ENCODE peak calls at places on chromosomes 13 and 19, in four cellular contexts. One of them, this sample, is unnamed.
A peak's percentile ranks its signal among the peaks of the same experiment; 100 is the strongest.

GRCh38 chr19:49977846-49978245 is 16.9 kb upstream of the SIGLEC11 start:
- DNase-seq in K562: no peak
- DNase-seq in keratinocyte: no peak
- DNase-seq in endothelial cell of umbilical vein: no peak
- DNase-seq in this sample: no peak

GRCh38 chr13:73522937-73523336 is 464.1 kb downstream of the KLF5 start:
- DNase-seq in K562: no peak
- DNase-seq in keratinocyte: no peak
- DNase-seq in endothelial cell of umbilical vein: no peak
- DNase-seq in this sample: no peak

GRCh38 chr19:39177736-39178135 is 19.0 kb upstream of the NCCRP1 start:
- DNase-seq in K562: no peak
- DNase-seq in keratinocyte: no peak
- DNase-seq in endothelial cell of umbilical vein: no peak
- DNase-seq in this sample: no peak

GRCh38 chr13:111503376-111503775 is 182.9 kb downstream of the TEX29 start:
- DNase-seq in K562: no peak
- DNase-seq in keratinocyte: no peak
- DNase-seq in endothelial cell of umbilical vein: no peak
- DNase-seq in this sample: no peak

GRCh38 chr13:60411983-60412382 is 15.0 kb downstream of the TDRD3 start:
- DNase-seq in K562: no peak
- DNase-seq in keratinocyte: no peak
- DNase-seq in endothelial cell of umbilical vein: no peak
- DNase-seq in this sample: no peak

GRCh38 chr13:99231726-99232125 is 26.5 kb downstream of the GPR18 start:
- DNase-seq in K562: no peak
- DNase-seq in keratinocyte: no peak
- DNase-seq in endothelial cell of umbilical vein: no peak
- DNase-seq in this sample: no peak

GRCh38 chr19:6222884-6223283 is 56.9 kb downstream of the MLLT1 start:
- DNase-seq in K562: no peak
- DNase-seq in keratinocyte: no peak
- DNase-seq in endothelial cell of umbilical vein: no peak
- DNase-seq in this sample: no peak

GRCh38 chr19:2668188-2668763 is 34.2 kb downstream of the GNG7 start:
- DNase-seq in K562: no peak
- DNase-seq in keratinocyte: no peak
- DNase-seq in endothelial cell of umbilical vein: no peak
- DNase-seq in this sample: no peak

GRCh38 chr13:110801044-110801443 is 87.5 kb downstream of the ING1 start:
- DNase-seq in K562: no peak
- DNase-seq in keratinocyte: no peak
- DNase-seq in endothelial cell of umbilical vein: no peak
- DNase-seq in this sample: no peak

DNA sequence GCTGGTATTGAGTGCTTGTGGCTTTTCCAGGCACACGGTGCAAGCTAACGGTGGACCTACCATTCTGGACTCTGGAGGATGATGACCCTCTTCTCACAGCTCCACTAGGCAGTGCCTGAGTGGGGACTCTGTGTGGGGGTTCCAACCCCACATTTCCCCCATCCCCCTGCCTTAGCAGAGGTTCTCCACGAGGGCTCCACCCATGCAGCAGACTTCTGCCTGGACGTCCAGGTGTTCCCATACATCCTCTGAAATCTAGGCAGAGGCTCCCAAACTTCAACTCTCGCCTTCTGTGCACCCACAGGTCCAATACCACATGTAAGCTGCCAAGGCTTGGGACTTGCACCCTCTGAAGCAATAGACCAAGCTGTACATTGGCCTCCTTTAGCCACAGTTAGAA is 25.3 kb upstream of the ZSCAN18 start:
- DNase-seq in K562: no peak
- DNase-seq in keratinocyte: no peak
- DNase-seq in endothelial cell of umbilical vein: no peak
- DNase-seq in this sample: no peak
- H3K9me1 ChIP-seq in K562: no peaks in the 10 kb centered on the region
- H3K9me1 ChIP-seq in keratinocyte: no peaks in the 10 kb centered on the region
- H3K9me1 ChIP-seq in endothelial cell of umbilical vein: no peaks in the 10 kb centered on the region
- H3K9me1 ChIP-seq in this sample: no peaks in the 10 kb centered on the region

GRCh38 chr19:18007939-18008673 is at the start of gene ARRDC2:
- DNase-seq in K562: peak; percentile 83
- DNase-seq in keratinocyte: no peak
- DNase-seq in endothelial cell of umbilical vein: peak; percentile 92
- DNase-seq in this sample: peak; percentile 87
- H3K4me3 ChIP-seq in K562: peak within 1 kb of the TSS; percentile 27
- H3K4me3 ChIP-seq in keratinocyte: peak within 1 kb of the TSS; percentile 72
- H3K4me3 ChIP-seq in endothelial cell of umbilical vein: peak within 1 kb of the TSS; percentile 18
- H3K4me3 ChIP-seq in this sample: peak within 1 kb of the TSS; percentile 60

GRCh38 chr13:89372193-89372592 is 1701.0 kb downstream of the SLITRK5 start:
- DNase-seq in K562: no peak
- DNase-seq in keratinocyte: no peak
- DNase-seq in endothelial cell of umbilical vein: no peak
- DNase-seq in this sample: no peak

GRCh38 chr13:89380101-89380500 is 1708.9 kb downstream of the SLITRK5 start:
- DNase-seq in K562: no peak
- DNase-seq in keratinocyte: no peak
- DNase-seq in endothelial cell of umbilical vein: no peak
- DNase-seq in this sample: no peak

DNA sequence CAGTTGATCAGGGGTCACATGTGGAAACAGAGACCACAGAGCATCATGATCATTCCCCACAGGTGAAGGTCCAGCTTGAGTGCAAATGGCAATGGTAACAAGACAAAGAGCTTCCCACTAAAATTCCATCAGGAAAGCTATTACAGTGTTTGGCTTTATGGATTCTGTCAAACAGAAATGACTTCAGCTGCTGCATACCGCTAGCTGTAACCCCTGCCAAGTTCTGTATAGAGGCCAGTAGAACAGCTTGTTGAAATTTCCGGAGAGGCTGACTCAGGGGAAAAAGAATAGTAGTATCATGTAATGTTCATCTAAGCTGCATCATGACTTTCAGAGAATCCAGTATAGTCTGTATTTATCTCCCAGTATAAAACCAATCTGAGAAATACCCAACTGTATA is 1704.7 kb downstream of the SLITRK5 start:
- DNase-seq in K562: no peak
- DNase-seq in keratinocyte: no peak
- DNase-seq in endothelial cell of umbilical vein: peak; percentile 73
- DNase-seq in this sample: peak; percentile 63
- H3K9me1 ChIP-seq in K562: no peaks in the 10 kb centered on the region
- H3K9me1 ChIP-seq in keratinocyte: no peaks in the 10 kb centered on the region
- H3K9me1 ChIP-seq in endothelial cell of umbilical vein: no peaks in the 10 kb centered on the region
- H3K9me1 ChIP-seq in this sample: no peaks in the 10 kb centered on the region

GRCh38 chr19:31595521-31595920 is 246.3 kb upstream of the TSHZ3 start:
- DNase-seq in K562: no peak
- DNase-seq in keratinocyte: no peak
- DNase-seq in endothelial cell of umbilical vein: no peak
- DNase-seq in this sample: no peak

GRCh38 chr19:31597616-31598015 is 248.4 kb upstream of the TSHZ3 start:
- DNase-seq in K562: no peak
- DNase-seq in keratinocyte: no peak
- DNase-seq in endothelial cell of umbilical vein: no peak
- DNase-seq in this sample: no peak

GRCh38 chr19:31596751-31597150 is 247.5 kb upstream of the TSHZ3 start:
- DNase-seq in K562: no peak
- DNase-seq in keratinocyte: no peak
- DNase-seq in endothelial cell of umbilical vein: no peak
- DNase-seq in this sample: no peak

GRCh38 chr19:31600731-31601295 is 251.6 kb upstream of the TSHZ3 start:
- DNase-seq in K562: no peak
- DNase-seq in keratinocyte: no peak
- DNase-seq in endothelial cell of umbilical vein: no peak
- DNase-seq in this sample: no peak

DNA sequence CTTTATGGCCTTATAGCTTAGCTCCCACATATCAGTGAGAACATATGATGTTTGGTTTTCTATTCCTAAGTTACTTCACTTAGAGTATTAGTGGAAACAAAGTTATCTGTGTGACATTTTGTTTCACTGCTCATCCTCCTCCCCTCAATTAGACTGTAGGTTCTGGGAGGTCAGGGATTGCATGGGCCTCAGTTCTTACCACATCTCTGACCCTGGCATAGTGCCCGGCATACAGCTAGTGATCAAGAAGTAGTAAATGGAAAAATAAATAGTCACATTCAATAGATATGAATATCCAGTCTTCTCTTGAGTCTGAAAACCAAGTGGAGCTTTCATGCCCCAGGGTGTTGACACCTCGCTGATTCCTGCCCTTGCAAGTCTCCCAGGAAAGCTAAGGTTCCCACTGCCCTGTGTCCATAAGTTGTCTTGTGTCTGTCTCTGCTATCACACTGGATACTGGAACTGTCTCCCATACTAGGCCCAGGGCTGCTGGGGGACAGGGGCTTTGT is 249.5 kb upstream of the TSHZ3 start:
- DNase-seq in K562: no peak
- DNase-seq in keratinocyte: no peak
- DNase-seq in endothelial cell of umbilical vein: no peak
- DNase-seq in this sample: no peak
- H3K4me3 ChIP-seq in K562: no peak overlapping the region
- H3K4me3 ChIP-seq in keratinocyte: no peak overlapping the region
- H3K4me3 ChIP-seq in endothelial cell of umbilical vein: no peak overlapping the region
- H3K4me3 ChIP-seq in this sample: no peak overlapping the region

DNA sequence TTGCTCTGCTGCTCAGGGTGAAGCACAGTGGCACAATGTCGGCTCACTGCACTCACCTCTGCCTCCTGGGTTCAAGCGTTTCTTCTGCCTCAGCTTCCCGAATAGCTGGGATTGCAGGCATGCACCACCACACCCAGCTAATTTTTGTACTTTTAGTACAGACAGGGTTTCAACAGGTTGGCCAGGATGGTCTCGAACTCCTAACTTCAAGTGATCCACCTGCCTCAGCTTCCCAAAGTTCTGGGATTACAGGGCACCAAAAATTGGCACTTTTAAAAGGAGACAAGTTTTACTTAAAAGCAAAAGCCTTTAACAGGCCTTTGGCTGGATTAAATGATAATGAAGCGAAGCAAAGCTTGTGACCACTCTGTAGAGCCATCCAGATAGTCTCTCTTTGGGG is 12.5 kb upstream of the TSHZ3 start:
- DNase-seq in K562: no peak
- DNase-seq in keratinocyte: no peak
- DNase-seq in endothelial cell of umbilical vein: no peak
- DNase-seq in this sample: no peak
- H3K9me1 ChIP-seq in K562: no peaks in the 10 kb centered on the region
- H3K9me1 ChIP-seq in keratinocyte: no peaks in the 10 kb centered on the region
- H3K9me1 ChIP-seq in endothelial cell of umbilical vein: no peaks in the 10 kb centered on the region
- H3K9me1 ChIP-seq in this sample: no peaks in the 10 kb centered on the region

DNA sequence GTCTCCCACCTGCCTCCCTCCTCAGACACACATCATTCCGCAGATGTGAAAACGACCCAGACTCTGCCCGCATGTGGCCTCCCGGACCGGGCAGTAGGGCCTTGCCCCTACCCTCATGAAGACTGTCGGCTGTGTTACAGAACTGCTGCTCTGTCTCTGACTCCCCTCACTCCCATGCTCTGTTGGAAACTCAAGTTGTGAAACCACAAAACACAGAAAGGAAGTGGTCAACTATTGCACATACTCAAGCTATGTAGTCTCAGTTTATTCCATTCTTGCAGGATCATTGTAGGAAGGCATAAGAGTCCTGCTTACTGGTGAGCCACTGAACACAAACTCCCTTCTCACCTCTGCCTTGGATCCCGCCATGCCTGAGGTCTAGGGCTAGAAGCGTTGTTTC is 129.6 kb downstream of the DLEU7 start:
- DNase-seq in K562: no peak
- DNase-seq in keratinocyte: no peak
- DNase-seq in endothelial cell of umbilical vein: no peak
- DNase-seq in this sample: peak; percentile 59
- H3K4me3 ChIP-seq in K562: no peak overlapping the region
- H3K4me3 ChIP-seq in keratinocyte: no peak overlapping the region
- H3K4me3 ChIP-seq in endothelial cell of umbilical vein: no peak overlapping the region
- H3K4me3 ChIP-seq in this sample: no peak overlapping the region

GRCh38 chr19:11887618-11888531 is at the start of gene ZNF69:
- DNase-seq in K562: peak; percentile 84
- DNase-seq in keratinocyte: no peak
- DNase-seq in endothelial cell of umbilical vein: peak; percentile 33
- DNase-seq in this sample: peak; percentile 62
- H3K9me1 ChIP-seq in K562: no peaks in the 10 kb centered on the region
- H3K9me1 ChIP-seq in keratinocyte: no peaks in the 10 kb centered on the region
- H3K9me1 ChIP-seq in endothelial cell of umbilical vein: no peaks in the 10 kb centered on the region
- H3K9me1 ChIP-seq in this sample: peaks cover 3% of the 10 kb centered on the region

DNA sequence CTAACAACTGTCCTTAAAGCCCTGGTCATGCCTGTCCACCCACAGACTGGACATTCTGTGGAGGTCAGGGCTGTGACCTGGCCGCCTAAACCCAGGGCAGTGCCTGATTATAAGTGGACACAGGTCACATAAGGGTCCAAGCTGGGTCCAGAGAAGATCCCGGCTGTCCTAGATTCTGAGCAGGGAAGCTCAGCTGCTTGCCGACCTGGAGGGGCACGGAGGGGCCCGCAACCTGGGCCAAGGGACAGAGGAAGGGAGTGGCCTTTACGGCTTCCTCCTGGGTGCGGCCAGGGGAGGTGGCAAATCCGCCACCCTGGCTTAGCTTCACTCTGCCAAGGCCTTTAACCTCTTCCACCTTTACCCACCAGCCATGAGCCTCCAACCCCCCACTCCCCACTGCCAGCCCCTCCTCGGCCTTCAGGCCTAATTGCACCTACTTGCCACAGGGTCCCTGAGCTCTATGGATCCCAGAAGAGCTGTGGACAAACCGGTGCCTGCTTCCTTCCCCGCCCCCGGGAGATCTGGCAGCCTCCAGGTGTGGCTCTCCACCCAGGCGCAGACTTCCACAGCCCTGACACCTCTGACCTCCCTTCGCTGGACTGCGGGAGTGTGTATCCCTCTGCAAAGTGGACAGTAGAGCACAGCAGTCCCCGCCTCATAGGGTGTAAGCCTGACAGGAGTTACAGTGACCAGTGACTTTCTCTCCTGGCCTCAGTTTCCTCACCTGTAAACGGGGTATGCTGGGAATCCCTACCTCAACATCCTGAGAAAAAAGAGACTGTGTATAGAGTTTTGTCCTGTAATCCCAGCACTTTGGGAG is 1.7 kb downstream of the CD320 start:
- DNase-seq in K562: no peak
- DNase-seq in keratinocyte: no peak
- DNase-seq in endothelial cell of umbilical vein: no peak
- DNase-seq in this sample: no peak
- H3K4me3 ChIP-seq in K562: peak overlapping the region; percentile 51
- H3K4me3 ChIP-seq in keratinocyte: no peak overlapping the region
- H3K4me3 ChIP-seq in endothelial cell of umbilical vein: no peak overlapping the region
- H3K4me3 ChIP-seq in this sample: no peak overlapping the region

GRCh38 chr13:21717817-21718216 is 46.9 kb downstream of the FGF9 start:
- DNase-seq in K562: no peak
- DNase-seq in keratinocyte: peak; percentile 21
- DNase-seq in endothelial cell of umbilical vein: no peak
- DNase-seq in this sample: no peak

DNA sequence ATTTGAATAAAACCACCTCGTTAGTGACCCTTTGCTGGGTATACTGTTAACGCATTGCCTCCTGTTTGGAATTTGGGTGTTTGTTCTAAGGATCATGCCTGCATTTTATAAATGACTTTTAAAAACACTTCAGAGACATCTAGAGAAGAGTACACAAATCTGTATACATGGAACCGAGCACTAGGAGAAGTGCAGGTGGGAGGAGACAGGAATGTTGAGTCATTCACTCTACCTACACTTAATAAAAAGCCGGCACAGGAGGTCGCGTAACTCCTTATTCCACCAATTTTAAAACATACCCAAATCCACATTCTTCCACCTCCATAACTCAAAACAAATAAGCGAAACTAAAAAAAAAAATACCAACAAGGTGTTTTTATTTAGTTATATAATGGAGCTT is 48.6 kb downstream of the FGF9 start:
- DNase-seq in K562: no peak
- DNase-seq in keratinocyte: no peak
- DNase-seq in endothelial cell of umbilical vein: no peak
- DNase-seq in this sample: no peak
- H3K9me1 ChIP-seq in K562: no peaks in the 10 kb centered on the region
- H3K9me1 ChIP-seq in keratinocyte: no peaks in the 10 kb centered on the region
- H3K9me1 ChIP-seq in endothelial cell of umbilical vein: no peaks in the 10 kb centered on the region
- H3K9me1 ChIP-seq in this sample: no peaks in the 10 kb centered on the region

This sample was measured in IMR-90.